ENCODE peak calls at places on chromosome 2, in nine cellular contexts. G is NCI-H1417, O is T-cell, U is substantia nigra, C is amygdala, Y is hypothalamus, I is A549, J is activated T-helper 1 cell treated with Interleukin-2 at 50 U/mL for 16 hours, R is fibroblast of mammary gland. M is an unnamed sample.

GRCh38 chr2:57376985-57377384 is 669.6 kb upstream of the VRK2 start:
- DNase-seq in Y (no peak), R (peak; percentile 14), U (no peak), O (no peak), C (no peak), G (peak; percentile 38), I (peak; percentile 23), J (no peak), M (no peak)

GRCh38 chr2:124320072-124320471 is 295.0 kb downstream of the CNTNAP5 start:
- DNase-seq in U (no peak), I (no peak), R (no peak), Y (no peak), G (no peak), J (no peak), O (no peak), C (no peak), M (no peak)

GRCh38 chr2:75574106-75574505 is 13.4 kb upstream of the EVA1A start:
- DNase-seq in O (no peak), G (no peak), R (no peak), U (no peak), C (no peak), Y (no peak), J (no peak), I (peak; percentile 21), M (no peak)

GRCh38 chr2:128646091-128646490 is 327.4 kb upstream of the HS6ST1 start:
- DNase-seq in I (no peak), J (no peak), U (no peak), O (no peak), G (no peak), R (no peak), C (no peak), Y (no peak), M (no peak)

GRCh38 chr2:214575030-214575949 is 164.4 kb downstream of the VWC2L start:
- DNase-seq in O (no peak), Y (peak; percentile 43), C (peak; percentile 39), R (no peak), U (peak; percentile 70), G (no peak), J (no peak), I (no peak), M (no peak)

GRCh38 chr2:136327162-136327852 is 209.4 kb upstream of the CXCR4 start:
- DNase-seq in Y (no peak), G (peak; percentile 61), C (no peak), U (no peak), J (peak; percentile 65), R (no peak), I (peak; percentile 27), O (peak; percentile 75), M (no peak)

GRCh38 chr2:75221872-75222271 is 22.6 kb upstream of the TACR1 start:
- DNase-seq in U (no peak), G (no peak), O (no peak), R (peak; percentile 87), I (no peak), J (no peak), C (no peak), Y (no peak), M (no peak)

GRCh38 chr2:231001921-231002320 is 6.0 kb downstream of the SPATA3 start:
- DNase-seq in U (no peak), G (no peak), J (no peak), R (no peak), Y (no peak), O (no peak), I (no peak), C (no peak), M (no peak)

GRCh38 chr2:168424112-168424951 is 31.7 kb upstream of the CERS6 start:
- DNase-seq in G (no peak), Y (no peak), J (no peak), I (no peak), O (no peak), C (no peak), R (peak; percentile 60), U (no peak), M (no peak)